ENCODE peak calls at places on chromosomes 7 and 10, in nine cellular contexts. M, R, J, D, A, B, S, Z and Y are unnamed samples.

GRCh38 chr7:85695041-85695990 is 508.5 kb upstream of the SEMA3D start:
- DNase-seq in Z (peak; percentile 28), M (peak; percentile 25), S (no peak), A (peak; percentile 26), J (no peak), B (no peak), R (no peak), D (no peak), Y (no peak)

GRCh38 chr10:104416851-104417250 is 63.2 kb downstream of the CFAP58 start:
- DNase-seq in Z (no peak), S (no peak), J (no peak), B (no peak), R (no peak), D (no peak), A (no peak), M (no peak), Y (no peak)

GRCh38 chr7:50939026-50939425 is 156.3 kb upstream of the GRB10 start:
- DNase-seq in B (no peak), R (no peak), D (no peak), J (no peak), M (no peak), A (no peak), S (no peak), Z (peak; percentile 86), Y (no peak)

GRCh38 chr7:140384894-140385650 is 13.3 kb downstream of the SLC37A3 start:
- DNase-seq in S (no peak), R (no peak), B (no peak), J (no peak), M (no peak), A (no peak), D (no peak), Z (no peak), Y (no peak)

GRCh38 chr7:91367812-91368578 is 103.8 kb downstream of the FZD1 start:
- DNase-seq in Z (no peak), M (no peak), R (no peak), B (no peak), J (no peak), D (no peak), A (no peak), S (no peak), Y (no peak)

GRCh38 chr7:114662002-114662677 is 247.5 kb downstream of the FOXP2 start:
- DNase-seq in D (no peak), J (no peak), M (no peak), R (no peak), S (no peak), A (no peak), Z (no peak), B (no peak), Y (no peak)

GRCh38 chr7:80134536-80135305 is at the start of gene GNAI1:
- DNase-seq in J (peak; percentile 35), M (peak; percentile 58), Z (peak; percentile 77), A (peak; percentile 88), D (no peak), B (peak; percentile 13), R (no peak), S (peak; percentile 73), Y (no peak)

GRCh38 chr10:57952741-57953140 is 315.0 kb downstream of the IPMK start:
- DNase-seq in Z (peak; percentile 43), J (no peak), S (no peak), A (peak; percentile 72), B (no peak), D (no peak), M (no peak), R (no peak), Y (no peak)

GRCh38 chr7:96321041-96321669 is 743 bp downstream of the SLC25A13 start:
- DNase-seq in B (no peak), M (peak; percentile 84), S (peak; percentile 92), J (peak; percentile 48), A (peak; percentile 85), R (peak; percentile 83), D (peak; percentile 31), Z (peak; percentile 81), Y (peak; percentile 75)

GRCh38 chr7:80637911-80638765 is at the start of gene CD36:
- DNase-seq in D (no peak), R (no peak), M (no peak), J (peak; percentile 4), Z (no peak), B (peak; percentile 21), A (no peak), S (no peak), Y (peak; percentile 4)

GRCh38 chr7:26668821-26669220 is 195.6 kb downstream of the SKAP2 start:
- DNase-seq in A (no peak), J (no peak), S (no peak), M (no peak), B (no peak), Z (no peak), R (no peak), D (no peak), Y (no peak)

GRCh38 chr10:18104223-18104872 is 35.9 kb upstream of the CACNB2 start:
- DNase-seq in Z (peak; percentile 21), B (peak; percentile 54), A (peak; percentile 56), S (peak; percentile 64), D (peak; percentile 21), M (peak; percentile 33), R (peak; percentile 5), J (peak; percentile 34), Y (peak; percentile 30)

GRCh38 chr10:102453502-102453901 is 2.2 kb upstream of the C10orf95 start:
- DNase-seq in B (no peak), R (no peak), Z (no peak), A (no peak), M (no peak), J (no peak), D (no peak), S (no peak), Y (no peak)

GRCh38 chr10:102450374-102451104 is 804 bp downstream of the C10orf95 start:
- DNase-seq in S (peak; percentile 82), R (peak; percentile 42), B (peak; percentile 97), Z (peak; percentile 81), J (peak; percentile 92), D (no peak), A (peak; percentile 79), M (peak; percentile 74), Y (peak; percentile 94)

GRCh38 chr10:102450124-102450373 is 1.3 kb downstream of the C10orf95 start:
- DNase-seq in J (no peak), Z (no peak), A (no peak), R (no peak), B (no peak), M (no peak), D (no peak), S (no peak), Y (no peak)

GRCh38 chr10:102451105-102451969 is at the start of gene C10orf95:
- DNase-seq in D (no peak), R (no peak), A (no peak), S (peak; percentile 83), J (no peak), M (no peak), Z (no peak), B (no peak), Y (no peak)

DNA sequence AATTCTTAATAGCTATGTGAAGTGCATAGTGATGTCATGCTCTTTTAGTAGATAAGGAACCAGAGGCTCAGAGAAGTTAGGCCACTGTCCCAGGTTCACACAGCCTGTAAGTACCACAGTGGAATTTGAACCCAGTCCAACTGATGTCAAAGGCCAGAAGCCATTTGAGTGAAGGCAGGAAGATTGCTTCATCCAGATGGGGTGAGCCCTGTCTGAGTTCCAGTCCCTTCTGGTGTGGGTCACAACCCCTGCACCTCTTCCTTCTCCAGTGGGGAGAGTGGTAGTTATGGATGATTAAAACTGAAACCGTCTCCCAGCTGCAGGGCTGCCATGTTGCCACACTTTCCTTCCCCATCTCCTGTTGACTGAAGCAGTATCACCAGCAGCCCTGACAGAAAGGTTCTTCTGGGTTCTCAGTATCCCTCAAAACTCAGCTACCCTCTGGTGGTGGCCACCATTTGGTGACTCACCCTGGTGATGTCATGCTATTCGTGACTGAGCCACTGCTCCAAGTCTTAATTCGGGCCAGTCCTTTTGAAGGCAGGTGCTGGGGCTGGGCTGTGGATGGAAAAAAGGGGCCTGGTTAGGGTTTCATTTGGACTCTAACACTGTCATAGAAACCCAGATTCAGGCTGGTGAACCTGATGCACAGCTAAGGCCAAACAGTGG is 1.5 kb upstream of the C10orf95 start:
- DNase-seq in D (no peak), Z (peak; percentile 75), J (peak; percentile 39), B (no peak), S (no peak), M (no peak), R (no peak), A (peak; percentile 38), Y (no peak)
- TF ChIP-seq CTCF in D (no peak), Z (no peak), J (no peak), B (no peak), S (no peak), M (no peak), R (no peak), A (no peak), Y (no peak)

DNA sequence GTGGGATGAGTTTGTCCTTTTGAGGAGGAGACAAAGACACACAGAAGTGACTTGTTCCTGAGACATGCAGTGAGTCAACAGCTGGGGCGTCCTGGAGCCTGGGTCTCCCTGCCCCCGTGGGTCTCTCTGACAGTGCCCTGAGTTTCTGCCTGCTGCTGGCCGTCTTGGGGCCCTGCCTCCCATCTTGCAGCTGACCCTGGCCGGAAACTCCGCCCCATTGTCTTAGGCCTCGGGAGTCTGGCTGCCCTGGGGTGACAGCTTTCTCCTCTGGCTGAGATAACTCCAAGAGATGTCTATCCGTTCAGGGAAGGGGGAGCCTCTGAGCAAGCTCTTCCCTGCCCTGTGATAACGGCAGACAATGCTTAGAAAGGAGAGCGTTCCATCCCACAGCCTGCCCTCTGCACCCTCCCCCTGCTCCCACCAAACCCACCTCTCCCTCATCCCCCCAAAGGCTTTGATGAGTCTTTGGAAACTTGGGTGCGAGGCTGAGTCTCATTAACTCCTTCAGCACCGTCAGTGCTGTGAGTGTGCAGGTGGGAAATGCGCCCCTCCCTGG is 69.5 kb upstream of the PODXL start:
- DNase-seq in B (no peak), R (no peak), A (no peak), J (no peak), Z (peak; percentile 83), D (no peak), S (no peak), M (peak; percentile 87), Y (no peak)
- TF ChIP-seq CTCF in B (no peak), R (no peak), A (no peak), J (no peak), Z (no peak), D (no peak), S (no peak), M (peak; percentile 10), Y (no peak)

DNA sequence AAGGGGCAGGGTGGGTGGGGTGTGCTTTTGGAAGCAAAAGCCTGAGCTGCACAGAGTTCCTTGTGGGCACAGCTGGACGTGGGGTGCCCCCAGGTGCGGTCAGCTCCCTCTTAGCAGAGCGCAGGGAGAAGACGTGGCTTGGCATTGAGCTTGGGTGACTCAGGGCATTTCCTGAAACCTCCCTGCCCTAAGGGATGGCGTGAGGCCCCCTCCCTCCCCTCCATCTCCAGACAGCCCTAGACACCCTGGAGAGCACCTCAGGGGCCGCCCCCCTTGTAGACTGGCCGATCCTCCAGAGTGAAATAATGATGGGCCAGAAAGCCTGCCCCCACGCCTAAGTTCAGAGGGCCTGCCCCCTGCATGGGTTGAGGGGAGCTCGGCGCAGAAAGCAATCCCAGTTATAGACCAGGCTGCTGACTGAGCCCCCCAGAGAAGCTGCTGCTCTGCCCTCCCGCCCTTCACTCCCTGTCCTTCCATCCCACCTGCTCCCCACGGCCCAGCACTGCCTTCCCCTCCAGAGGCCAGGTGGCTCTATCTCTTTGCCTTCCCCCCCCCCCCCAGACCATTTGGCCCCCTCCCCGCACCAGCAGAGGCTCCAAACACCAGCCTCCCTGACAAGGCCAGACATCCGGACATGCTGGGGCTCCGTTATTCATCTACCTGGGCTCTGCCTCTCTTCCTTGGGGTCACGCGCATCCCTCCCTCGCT is 2.5 kb upstream of the SHH start:
- DNase-seq in A (no peak), R (no peak), D (no peak), J (no peak), S (no peak), Z (no peak), M (no peak), B (no peak), Y (no peak)
- TF ChIP-seq CTCF in A (no peak), R (no peak), D (no peak), J (no peak), S (no peak), Z (no peak), M (no peak), B (no peak), Y (no peak)

GRCh38 chr10:30270247-30270646 is 78.8 kb downstream of the MTPAP start:
- DNase-seq in R (no peak), S (no peak), D (no peak), J (no peak), Z (no peak), B (no peak), A (peak; percentile 28), M (no peak), Y (no peak)
- TF ChIP-seq CTCF in R (no peak), S (no peak), D (peak; percentile 20), J (no peak), Z (no peak), B (peak; percentile 44), A (no peak), M (peak; percentile 23), Y (no peak)